ENCODE peak calls at places on chromosomes 2 and 18, in six cellular contexts. U, A, M, T, E and X are unnamed samples.

GRCh38 chr18:54503495-54503894 is 87.5 kb upstream of the DYNAP start:
- DNase-seq in U (no peak), A (no peak), M (no peak), T (no peak), E (no peak), X (no peak)

GRCh38 chr2:3440486-3440885 is 61.0 kb downstream of the TRAPPC12 start:
- DNase-seq in U (no peak), A (no peak), M (no peak), T (no peak), E (no peak), X (no peak)

GRCh38 chr2:22513563-22513962 is 871.4 kb upstream of the KLHL29 start:
- DNase-seq in U (no peak), A (no peak), M (no peak), T (no peak), E (no peak), X (no peak)

GRCh38 chr2:238864207-238865014 is 16.5 kb downstream of the TWIST2 start:
- DNase-seq in U (peak), A (peak), M (peak), T (peak), E (peak), X (peak)

GRCh38 chr2:160869411-160869810 is 290.8 kb upstream of the TANK start:
- DNase-seq in U (no peak), A (no peak), M (peak), T (peak), E (no peak), X (no peak)

GRCh38 chr2:235024191-235024611 is 72.4 kb downstream of the SH3BP4 start:
- DNase-seq in U (no peak), A (no peak), M (peak), T (peak), E (no peak), X (no peak)

GRCh38 chr2:201904529-201905420 is 98.4 kb downstream of the CDK15 start:
- DNase-seq in U (no peak), A (no peak), M (peak), T (peak), E (no peak), X (no peak)

GRCh38 chr2:96501886-96502810 is 3.0 kb downstream of the NEURL3 start:
- DNase-seq in U (no peak), A (no peak), M (no peak), T (no peak), E (no peak), X (no peak)

GRCh38 chr2:33291278-33292013 is 185.0 kb upstream of the RASGRP3 start:
- DNase-seq in U (no peak), A (peak), M (peak), T (peak), E (no peak), X (no peak)

GRCh38 chr2:139469985-139470384 is 689.8 kb upstream of the NXPH2 start:
- DNase-seq in U (no peak), A (no peak), M (no peak), T (no peak), E (no peak), X (no peak)

GRCh38 chr18:62187543-62188378 is 706 bp downstream of the RELCH start:
- DNase-seq in U (peak), A (peak), M (peak), T (peak), E (no peak), X (peak)

GRCh38 chr2:236405357-236405756 is 141.2 kb upstream of the ASB18 start:
- DNase-seq in U (no peak), A (no peak), M (no peak), T (no peak), E (no peak), X (no peak)

GRCh38 chr2:31207790-31208189 is 9.5 kb downstream of the CAPN14 start:
- DNase-seq in U (no peak), A (peak), M (no peak), T (no peak), E (no peak), X (peak)

GRCh38 chr2:100017633-100018032 is 124.8 kb downstream of the AFF3 start:
- DNase-seq in U (no peak), A (no peak), M (peak), T (peak), E (no peak), X (no peak)

GRCh38 chr2:131034122-131035051 is 58.9 kb downstream of the FAM168B start:
- DNase-seq in U (no peak), A (peak), M (peak), T (peak), E (no peak), X (peak)

GRCh38 chr2:155692108-155692507 is 640.4 kb downstream of the NR4A2 start:
- DNase-seq in U (no peak), A (no peak), M (no peak), T (no peak), E (no peak), X (no peak)

GRCh38 chr2:155690785-155691184 is 641.7 kb downstream of the NR4A2 start:
- DNase-seq in U (no peak), A (peak), M (no peak), T (no peak), E (no peak), X (no peak)

GRCh38 chr2:155696561-155696960 is 636.0 kb downstream of the NR4A2 start:
- DNase-seq in U (no peak), A (no peak), M (no peak), T (no peak), E (no peak), X (no peak)

GRCh38 chr2:155689791-155690190 is 642.7 kb downstream of the NR4A2 start:
- DNase-seq in U (no peak), A (no peak), M (no peak), T (no peak), E (no peak), X (no peak)

DNA sequence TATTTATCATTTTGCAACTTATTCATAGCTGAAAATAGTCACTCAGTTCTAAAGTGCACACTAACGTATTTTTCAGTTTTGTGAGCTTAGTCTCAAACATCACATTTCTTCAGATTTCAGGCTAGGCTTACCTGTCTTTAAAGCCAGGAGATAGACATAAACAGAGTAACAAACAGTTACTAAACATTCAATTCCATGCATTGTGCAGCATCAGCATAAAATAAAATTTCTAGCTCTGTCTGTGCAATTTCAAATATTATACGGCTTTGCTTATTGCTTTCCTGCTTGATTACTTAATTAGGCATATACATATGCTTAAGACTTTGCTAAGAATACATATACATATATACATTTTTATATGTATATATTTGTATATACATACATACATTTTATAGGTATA is 637.0 kb downstream of the NR4A2 start:
- DNase-seq in U (no peak), A (no peak), M (no peak), T (no peak), E (no peak), X (no peak)
- H3K14ac ChIP-seq in U (no peak), A (no peak), M (no peak), T (no peak), E (no peak), X (no peak)

GRCh38 chr2:183035954-183036669 is 2.1 kb downstream of the NCKAP1 start:
- DNase-seq in U (no peak), A (no peak), M (no peak), T (no peak), E (no peak), X (no peak)

GRCh38 chr2:183033951-183034350 is 4.3 kb downstream of the NCKAP1 start:
- DNase-seq in U (no peak), A (no peak), M (no peak), T (no peak), E (no peak), X (no peak)

GRCh38 chr2:183035298-183035953 is 2.8 kb downstream of the NCKAP1 start:
- DNase-seq in U (no peak), A (no peak), M (peak), T (peak), E (no peak), X (no peak)

GRCh38 chr2:183037281-183037659 is 987 bp downstream of the NCKAP1 start:
- DNase-seq in U (no peak), A (peak), M (peak), T (peak), E (no peak), X (no peak)

DNA sequence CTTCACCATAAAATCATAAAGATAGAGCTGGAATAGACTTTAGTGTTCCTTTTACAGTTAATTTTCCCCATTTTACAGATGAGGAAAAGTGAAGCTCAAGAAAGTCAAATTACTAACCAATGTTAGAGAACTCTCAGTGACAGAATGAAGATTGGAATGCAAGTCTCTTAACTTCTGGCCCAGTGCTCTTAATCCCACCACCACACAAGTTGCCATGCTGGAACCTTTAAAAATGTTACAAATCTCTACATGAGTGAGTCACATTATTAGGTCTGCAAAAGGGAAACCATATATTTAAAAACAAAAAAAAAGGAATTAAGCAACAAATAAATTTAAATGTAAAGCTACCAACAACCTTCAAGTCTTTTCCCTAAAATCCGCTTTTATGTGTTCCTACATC is 3.5 kb downstream of the NCKAP1 start:
- DNase-seq in U (no peak), A (no peak), M (peak), T (peak), E (no peak), X (no peak)
- H3K14ac ChIP-seq in U (no peak), A (no peak), M (no peak), T (no peak), E (no peak), X (no peak)

DNA sequence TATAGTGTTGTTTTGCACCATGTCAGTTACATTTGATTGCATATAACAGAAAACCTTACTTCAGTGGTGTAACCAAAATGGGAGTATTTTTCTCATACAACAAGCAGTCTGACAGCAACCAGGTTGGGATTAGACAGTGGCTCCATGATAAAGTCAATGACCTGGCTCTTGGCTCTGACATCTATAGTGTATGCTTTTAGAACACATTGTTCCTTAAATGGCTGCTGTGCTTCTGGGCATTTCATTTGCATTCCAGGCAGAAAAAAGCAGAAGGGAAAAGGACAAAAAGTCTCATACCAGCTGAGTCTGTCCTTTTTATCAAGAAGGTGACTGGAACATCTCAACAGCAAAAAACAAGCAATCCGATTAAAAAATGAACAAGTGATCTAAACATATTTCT is 10.2 kb downstream of the MERTK start:
- DNase-seq in U (no peak), A (no peak), M (no peak), T (no peak), E (no peak), X (no peak)
- H3K14ac ChIP-seq in U (no peak), A (no peak), M (no peak), T (no peak), E (no peak), X (no peak)

DNA sequence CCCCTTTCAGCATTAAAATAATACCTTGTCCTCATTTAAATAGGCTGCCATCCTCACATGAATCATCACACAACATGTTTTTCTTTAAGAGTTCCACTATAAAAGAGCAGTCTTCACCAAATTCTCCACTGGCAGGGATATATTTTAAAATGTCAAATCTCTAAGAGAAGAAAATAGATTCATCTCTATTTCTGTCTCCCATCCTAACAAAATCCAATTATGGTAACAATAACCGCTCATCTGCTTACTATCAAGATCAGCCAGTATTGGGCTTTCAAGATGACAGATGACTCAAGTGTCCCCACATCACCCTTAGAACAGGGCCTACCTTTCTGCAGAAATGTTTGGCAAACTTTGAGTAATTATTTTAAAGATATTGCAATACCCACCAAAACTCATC is 114.7 kb downstream of the SCG2 start:
- DNase-seq in U (no peak), A (no peak), M (peak), T (no peak), E (no peak), X (no peak)
- H3K14ac ChIP-seq in U (no peak), A (no peak), M (no peak), T (no peak), E (no peak), X (no peak)

DNA sequence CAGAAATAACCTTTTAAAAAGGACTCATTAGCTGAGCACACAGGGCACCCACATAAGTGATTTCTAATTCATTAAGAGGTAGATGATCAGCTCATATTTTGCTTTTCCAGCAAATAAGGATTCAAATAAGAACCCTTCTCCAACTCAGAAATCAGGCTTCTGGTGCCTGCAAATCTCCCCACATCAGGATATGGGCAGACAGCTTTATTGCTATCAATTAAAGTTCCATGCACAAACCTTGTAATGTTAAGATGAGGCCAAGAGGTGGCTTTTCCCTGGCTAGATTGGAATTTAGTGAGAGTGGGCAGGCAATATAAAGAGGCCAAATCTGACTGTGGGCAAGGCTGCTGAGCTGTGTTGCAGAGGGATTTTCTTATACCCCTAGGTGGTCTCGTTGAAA is 193.6 kb downstream of the SH3RF3 start:
- DNase-seq in U (no peak), A (no peak), M (peak), T (no peak), E (no peak), X (no peak)
- H3K14ac ChIP-seq in U (no peak), A (no peak), M (no peak), T (no peak), E (no peak), X (no peak)

GRCh38 chr18:75408554-75409506 is 18.7 kb downstream of the SMIM21 start:
- DNase-seq in U (no peak), A (peak), M (peak), T (peak), E (no peak), X (no peak)
- H3K14ac ChIP-seq in U (no peak), A (no peak), M (no peak), T (peak), E (no peak), X (no peak)

DNA sequence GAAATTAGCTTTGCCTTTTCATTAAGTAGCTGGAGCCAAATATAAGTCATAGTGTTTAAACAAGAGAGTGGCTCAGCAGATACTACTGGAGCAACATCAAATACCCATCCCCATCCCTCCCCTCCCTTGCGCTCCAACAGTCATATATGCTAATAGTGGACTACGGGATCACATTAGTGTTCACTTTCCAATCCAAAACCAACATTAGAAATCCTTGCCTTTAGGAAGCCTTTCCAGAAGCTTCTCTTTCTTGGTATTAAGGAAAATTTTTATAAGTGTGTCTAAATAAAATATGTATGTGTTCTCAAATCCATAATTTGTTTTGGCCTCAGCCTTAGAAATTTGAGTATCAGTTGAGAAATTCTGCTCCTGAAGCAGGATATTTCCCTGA is 1669.2 kb downstream of the SUCLG1 start:
- DNase-seq in U (no peak), A (no peak), M (no peak), T (no peak), E (no peak), X (no peak)
- H3K14ac ChIP-seq in U (no peak), A (no peak), M (no peak), T (no peak), E (no peak), X (no peak)

GRCh38 chr2:223920109-223920508 is 25.0 kb downstream of the WDFY1 start:
- DNase-seq in U (no peak), A (no peak), M (no peak), T (no peak), E (no peak), X (no peak)

GRCh38 chr2:223925106-223925505 is 20.0 kb downstream of the WDFY1 start:
- DNase-seq in U (no peak), A (peak), M (peak), T (peak), E (no peak), X (no peak)

GRCh38 chr2:223921204-223921603 is 23.9 kb downstream of the WDFY1 start:
- DNase-seq in U (no peak), A (no peak), M (no peak), T (no peak), E (no peak), X (no peak)

GRCh38 chr2:223923976-223924375 is 21.2 kb downstream of the WDFY1 start:
- DNase-seq in U (no peak), A (no peak), M (no peak), T (no peak), E (no peak), X (no peak)

DNA sequence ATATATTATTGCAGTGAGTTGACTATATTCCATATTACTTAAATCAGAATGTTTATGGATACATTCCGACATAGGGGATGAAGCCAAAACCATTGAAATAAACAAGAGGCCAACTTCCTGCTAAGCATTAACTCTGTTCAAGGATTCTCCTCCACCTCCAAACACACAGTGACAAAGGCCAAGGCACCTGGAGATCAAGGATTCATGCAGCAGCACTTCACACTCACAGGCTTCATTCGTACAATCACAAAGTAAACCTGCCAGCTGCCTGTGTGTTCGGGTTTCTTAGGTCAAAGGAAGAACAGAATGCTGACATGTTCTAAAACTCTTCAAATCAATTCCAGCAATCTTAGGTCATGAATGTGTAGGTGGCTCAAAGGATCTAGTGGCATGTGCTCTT is 22.8 kb downstream of the WDFY1 start:
- DNase-seq in U (no peak), A (no peak), M (no peak), T (no peak), E (no peak), X (no peak)
- H3K14ac ChIP-seq in U (no peak), A (no peak), M (no peak), T (peak), E (no peak), X (no peak)

DNA sequence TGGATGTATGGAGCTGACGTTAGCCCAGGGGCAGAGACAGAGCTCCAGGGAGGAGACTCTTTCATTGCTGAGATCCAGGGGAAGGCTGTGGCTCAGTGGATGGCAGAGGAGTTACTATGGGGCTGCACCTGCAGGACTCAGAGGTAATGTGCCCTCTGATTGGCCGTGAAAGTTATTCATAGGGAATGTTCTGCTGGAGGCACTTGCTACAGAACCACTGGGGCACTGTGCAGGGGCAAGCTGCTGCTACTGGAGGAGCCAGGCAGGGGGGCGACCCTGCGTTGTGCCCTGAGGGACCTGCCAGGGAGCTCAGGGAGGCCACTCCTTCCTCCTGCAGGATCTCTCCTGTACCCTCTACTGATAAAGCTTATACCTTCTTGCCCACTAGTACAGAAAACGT is 199.3 kb downstream of the PTPRM start:
- DNase-seq in U (peak), A (no peak), M (no peak), T (no peak), E (no peak), X (no peak)
- H3K14ac ChIP-seq in U (no peak), A (no peak), M (no peak), T (no peak), E (no peak), X (no peak)